ENCODE peak calls at places on chromosomes 12 and 14, in ten cellular contexts. K is T-helper 17 cell; M is heart left ventricle; C is Panc1; V is activated B cell treated with CpG ODN at 0.5 μM for 24 hours; U is left cardiac atrium; A is mucosa of descending colon; I is activated CD8-positive, alpha-beta T cell treated with anti-CD3 and anti-CD28 coated beads, Interleukin-2, amount 10 ng/mL, durations not matched to agents 7 days and 5 days; W is foreskin keratinocyte; R is lower lobe of right lung. H is an unnamed sample.

GRCh38 chr14:93715279-93715927 is 72.9 kb downstream of the PRIMA1 start:
- ATAC-seq in K (no peak), M (no peak), C (peak; percentile 26), V (no peak), U (no peak), A (no peak), I (no peak), W (no peak), R (no peak), H (no peak)

GRCh38 chr14:41662780-41663477 is 56.3 kb downstream of the LRFN5 start:
- ATAC-seq in K (no peak), M (no peak), C (no peak), V (no peak), U (no peak), A (no peak), I (no peak), W (no peak), R (no peak), H (no peak)

GRCh38 chr14:34426313-34427295 is 35.4 kb downstream of the SPTSSA start:
- ATAC-seq in K (no peak), M (no peak), C (no peak), V (no peak), U (peak; percentile 82), A (peak; percentile 93), I (no peak), W (no peak), R (peak; percentile 32), H (no peak)

GRCh38 chr12:21221072-21221471 is 90.1 kb downstream of the SLCO1B1 start:
- ATAC-seq in K (no peak), M (no peak), C (no peak), V (no peak), U (no peak), A (no peak), I (no peak), W (no peak), R (no peak), H (no peak)

GRCh38 chr14:96114002-96114401 is 74.8 kb downstream of the C14orf132 start:
- ATAC-seq in K (no peak), M (no peak), C (no peak), V (no peak), U (no peak), A (no peak), I (no peak), W (no peak), R (no peak), H (no peak)

GRCh38 chr12:96064266-96064665 is 28.9 kb upstream of the LTA4H start:
- ATAC-seq in K (no peak), M (no peak), C (no peak), V (no peak), U (peak; percentile 48), A (no peak), I (no peak), W (no peak), R (peak; percentile 35), H (no peak)

GRCh38 chr14:22095845-22096510 is 422.4 kb upstream of the OR4E1 start:
- ATAC-seq in K (peak; percentile 69), M (peak; percentile 41), C (no peak), V (no peak), U (peak; percentile 53), A (peak; percentile 42), I (peak; percentile 39), W (no peak), R (no peak), H (no peak)

GRCh38 chr14:55294603-55295002 is 23.4 kb downstream of the FBXO34 start:
- ATAC-seq in K (peak; percentile 64), M (no peak), C (no peak), V (no peak), U (no peak), A (no peak), I (peak; percentile 61), W (no peak), R (no peak), H (no peak)

GRCh38 chr14:31230559-31230958 is 23.0 kb upstream of the HECTD1 start:
- ATAC-seq in K (no peak), M (no peak), C (no peak), V (no peak), U (no peak), A (no peak), I (no peak), W (no peak), R (no peak), H (no peak)

GRCh38 chr12:9341260-9341585 is 133.0 kb upstream of the PZP start:
- ATAC-seq in K (no peak), M (no peak), C (no peak), V (no peak), U (no peak), A (peak; percentile 23), I (peak; percentile 70), W (no peak), R (no peak), H (no peak)

GRCh38 chr12:80925237-80925636 is 12.5 kb downstream of the LIN7A start:
- ATAC-seq in K (no peak), M (peak; percentile 71), C (no peak), V (no peak), U (no peak), A (no peak), I (no peak), W (no peak), R (no peak), H (no peak)

GRCh38 chr12:13148532-13148847 is 45.0 kb upstream of the GSG1 start:
- ATAC-seq in K (no peak), M (no peak), C (no peak), V (no peak), U (peak; percentile 3), A (no peak), I (no peak), W (no peak), R (peak; percentile 3), H (no peak)

GRCh38 chr14:72666610-72667009 is 227.3 kb downstream of the DPF3 start:
- ATAC-seq in K (no peak), M (no peak), C (no peak), V (no peak), U (peak; percentile 76), A (no peak), I (no peak), W (peak; percentile 55), R (no peak), H (no peak)

GRCh38 chr12:77238368-77238767 is 173.0 kb upstream of the E2F7 start:
- ATAC-seq in K (no peak), M (no peak), C (no peak), V (no peak), U (no peak), A (peak; percentile 52), I (no peak), W (no peak), R (no peak), H (no peak)

GRCh38 chr14:23443411-23443812 is 8.0 kb upstream of the MYH7 start:
- ATAC-seq in K (no peak), M (peak; percentile 68), C (no peak), V (no peak), U (peak; percentile 78), A (no peak), I (no peak), W (no peak), R (no peak), H (no peak)

GRCh38 chr14:22520235-22520634 is 68.8 kb downstream of the DAD1 start:
- ATAC-seq in K (no peak), M (no peak), C (no peak), V (no peak), U (peak; percentile 44), A (no peak), I (no peak), W (peak; percentile 46), R (no peak), H (no peak)

GRCh38 chr14:68231832-68232642 is 412.5 kb downstream of the RAD51B start:
- ATAC-seq in K (no peak), M (no peak), C (no peak), V (no peak), U (peak; percentile 68), A (peak; percentile 21), I (no peak), W (no peak), R (no peak), H (no peak)

GRCh38 chr14:56036353-56036752 is 81.9 kb upstream of the PELI2 start:
- ATAC-seq in K (no peak), M (no peak), C (no peak), V (no peak), U (no peak), A (no peak), I (no peak), W (no peak), R (no peak), H (no peak)

GRCh38 chr12:1367331-1367730 is 227.1 kb downstream of the FBXL14 start:
- ATAC-seq in K (no peak), M (no peak), C (no peak), V (no peak), U (no peak), A (no peak), I (no peak), W (no peak), R (no peak), H (no peak)

GRCh38 chr12:62305778-62306177 is 45.6 kb downstream of the USP15 start:
- ATAC-seq in K (no peak), M (no peak), C (no peak), V (no peak), U (no peak), A (no peak), I (no peak), W (no peak), R (no peak), H (no peak)

GRCh38 chr12:95368931-95369330 is 105.0 kb upstream of the METAP2 start:
- ATAC-seq in K (no peak), M (no peak), C (no peak), V (no peak), U (no peak), A (no peak), I (no peak), W (no peak), R (no peak), H (no peak)

H was measured in esophagus mucosa.